ENCODE peak calls at places on chromosomes 13 and 19, in seven cellular contexts. G is HCT116, E is GM23248, Y is PC-3, T is neural progenitor cell, Q is GM23338, Z is hepatocyte. N is an unnamed sample.

GRCh38 chr13:100536643-100537180 is 51.9 kb downstream of the GGACT start:
- DNase-seq in G (no peak), E (no peak), Y (no peak), T (no peak), Q (no peak), Z (no peak), N (no peak)

GRCh38 chr13:99656092-99656745 is 154.9 kb downstream of the TM9SF2 start:
- DNase-seq in G (peak; percentile 55), E (peak; percentile 79), Y (peak; percentile 72), T (peak; percentile 89), Q (peak; percentile 93), Z (peak; percentile 92), N (peak; percentile 45)

GRCh38 chr19:32675720-32676185 is at the start of gene RGS9BP:
- DNase-seq in G (no peak), E (peak; percentile 89), Y (peak; percentile 61), T (peak; percentile 70), Q (peak; percentile 64), Z (peak; percentile 84), N (no peak)

GRCh38 chr13:28117689-28118377 is 17.5 kb upstream of the FLT3 start:
- DNase-seq in G (no peak), E (no peak), Y (peak; percentile 37), T (no peak), Q (peak; percentile 41), Z (no peak), N (no peak)

GRCh38 chr13:96020155-96020575 is 33.0 kb downstream of the UGGT2 start:
- DNase-seq in G (peak; percentile 56), E (peak; percentile 73), Y (peak; percentile 69), T (peak; percentile 79), Q (peak; percentile 74), Z (peak; percentile 80), N (peak; percentile 14)

GRCh38 chr13:71828564-71828963 is 38.4 kb downstream of the DACH1 start:
- DNase-seq in G (no peak), E (no peak), Y (no peak), T (no peak), Q (no peak), Z (no peak), N (no peak)

GRCh38 chr19:17755977-17756670 is 4.8 kb downstream of the FCHO1 start:
- DNase-seq in G (no peak), E (no peak), Y (peak; percentile 22), T (peak; percentile 94), Q (peak; percentile 87), Z (peak; percentile 49), N (peak; percentile 91)

GRCh38 chr19:53868892-53869804 is 1.5 kb downstream of the MYADM start:
- DNase-seq in G (peak; percentile 61), E (peak; percentile 93), Y (peak; percentile 90), T (peak; percentile 92), Q (peak; percentile 94), Z (peak; percentile 95), N (peak; percentile 46)

GRCh38 chr13:102286326-102286725 is 115.5 kb downstream of the FGF14 start:
- DNase-seq in G (no peak), E (peak; percentile 97), Y (peak; percentile 52), T (no peak), Q (no peak), Z (peak; percentile 15), N (no peak)

GRCh38 chr13:114151031-114151430 is 18.6 kb upstream of the RASA3 start:
- DNase-seq in G (no peak), E (no peak), Y (no peak), T (no peak), Q (no peak), Z (no peak), N (no peak)

GRCh38 chr19:36030264-36031148 is 2.2 kb downstream of the CLIP3 start:
- DNase-seq in G (no peak), E (peak; percentile 38), Y (no peak), T (no peak), Q (peak; percentile 29), Z (no peak), N (no peak)

GRCh38 chr19:58364127-58364526 is 1.6 kb upstream of the ZNF497 start:
- DNase-seq in G (no peak), E (no peak), Y (no peak), T (no peak), Q (no peak), Z (no peak), N (peak; percentile 37)
- TF ChIP-seq EZH2phosphoT487 in G (no peak), E (no peak), Y (no peak), T (no peak), Q (no peak), Z (no peak), N (no peak)

GRCh38 chr19:55278391-55279135 is 1.3 kb downstream of the HSPBP1 start:
- DNase-seq in G (no peak), E (no peak), Y (no peak), T (no peak), Q (no peak), Z (no peak), N (peak; percentile 38)
- H3K4me3 ChIP-seq in G (peak overlapping the region; percentile 99), E (peak overlapping the region; percentile 98), Y (peak overlapping the region; percentile 96), T (peak overlapping the region; percentile 81), Q (peak overlapping the region; percentile 96), Z (no peak overlapping the region), N (peak overlapping the region; percentile 95)

GRCh38 chr19:14385492-14385891 is 4.2 kb downstream of the ADGRE5 start:
- DNase-seq in G (no peak), E (no peak), Y (no peak), T (no peak), Q (no peak), Z (no peak), N (no peak)
- TF ChIP-seq EZH2phosphoT487 in G (no peak), E (no peak), Y (no peak), T (no peak), Q (no peak), Z (no peak), N (no peak)

DNA sequence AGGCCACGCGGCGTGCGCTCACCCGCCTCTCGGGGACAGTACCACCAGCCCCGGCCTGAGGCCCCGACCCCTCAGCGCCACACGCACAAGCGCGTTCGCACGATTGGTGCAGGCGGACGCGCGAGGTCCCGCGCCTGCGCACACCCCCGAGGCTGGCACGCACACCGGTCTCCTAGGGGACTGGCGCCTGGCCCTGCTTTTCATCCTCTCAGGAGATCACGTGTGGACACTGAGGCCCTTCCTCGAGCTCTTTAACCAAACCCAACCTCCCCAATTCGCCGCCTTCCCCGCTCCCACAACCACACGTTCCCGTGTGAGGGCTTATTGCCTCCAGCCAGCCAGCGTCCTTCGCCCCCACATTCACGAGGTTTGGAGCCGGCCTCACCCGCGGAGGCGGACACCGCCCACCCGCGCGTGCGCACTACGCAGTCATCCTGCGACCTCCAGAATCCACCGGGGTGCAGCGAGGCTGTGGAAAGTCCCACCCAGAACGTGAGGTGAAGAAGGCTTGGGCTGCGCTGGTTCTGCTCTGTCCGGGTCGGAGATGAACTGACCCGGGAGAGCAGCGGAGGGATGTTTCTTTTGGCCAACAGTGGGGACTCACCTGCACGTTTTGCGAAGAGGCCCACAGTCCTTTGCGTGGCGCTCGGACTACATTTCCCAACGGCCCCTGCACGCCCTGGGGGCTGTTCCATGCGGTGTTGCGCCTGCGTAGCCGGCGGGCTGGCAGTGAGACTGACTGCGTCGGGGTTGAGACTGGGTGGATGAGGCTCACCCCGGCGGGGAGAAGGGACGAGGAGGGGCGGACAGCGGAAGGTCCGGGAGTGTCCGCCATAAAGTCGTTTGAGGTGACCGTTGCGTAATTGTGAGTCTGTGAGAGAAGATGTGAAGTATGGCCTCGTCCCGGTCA is 539 bp upstream of the ZNF667 start:
- DNase-seq in G (no peak), E (peak; percentile 98), Y (peak; percentile 86), T (peak; percentile 90), Q (peak; percentile 87), Z (peak; percentile 89), N (no peak)
- H3K4me3 ChIP-seq in G (no peak overlapping the region), E (peak overlapping the region; percentile 82), Y (peak overlapping the region; percentile 65), T (peak overlapping the region; percentile 60), Q (peak overlapping the region; percentile 83), Z (peak overlapping the region; percentile 83), N (no peak overlapping the region)

GRCh38 chr13:54574791-54575190 is 1546.2 kb downstream of the OLFM4 start:
- DNase-seq in G (no peak), E (no peak), Y (peak; percentile 4), T (no peak), Q (no peak), Z (peak; percentile 23), N (no peak)
- TF ChIP-seq EZH2phosphoT487 in G (no peak), E (no peak), Y (no peak), T (no peak), Q (no peak), Z (no peak), N (no peak)

DNA sequence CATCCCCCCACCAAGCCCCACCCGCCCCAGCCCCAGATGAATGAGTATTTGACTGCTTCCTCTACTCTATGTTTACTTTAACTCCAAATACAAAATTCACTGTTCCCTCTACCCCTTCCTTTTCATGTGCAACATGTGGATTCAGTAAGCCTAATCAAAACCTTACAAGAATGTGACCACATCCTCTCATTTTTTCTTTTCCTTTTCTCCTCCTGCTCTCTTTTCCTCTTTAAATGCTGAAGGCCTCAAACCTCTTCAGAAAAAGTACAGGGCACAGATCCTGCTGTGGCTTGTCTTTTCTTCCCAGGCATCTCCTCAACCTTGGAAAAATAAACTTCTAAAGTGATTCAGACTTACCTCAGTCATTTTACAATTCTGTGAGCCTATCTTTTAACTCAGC is 119.0 kb downstream of the MYCBP2 start:
- DNase-seq in G (no peak), E (peak; percentile 60), Y (peak; percentile 10), T (no peak), Q (peak; percentile 7), Z (no peak), N (no peak)
- H3K4me3 ChIP-seq in G (no peak overlapping the region), E (no peak overlapping the region), Y (no peak overlapping the region), T (no peak overlapping the region), Q (no peak overlapping the region), Z (no peak overlapping the region), N (no peak overlapping the region)

N was measured in OCI-LY7.